ENCODE peak calls at places on chromosomes 2 and 18, in seven cellular contexts. M is mesenchymal stem cell, T is H1, X is IMR-90, I is neuronal stem cell, A is mesendoderm, Q is trophoblast cell. R is an unnamed sample.

GRCh38 chr18:79494936-79495335 is 99.2 kb downstream of the NFATC1 start:
- DNase-seq in M (no peak), T (no peak), X (no peak), I (no peak), A (no peak), Q (no peak), R (no peak)

GRCh38 chr2:136376211-136376610 is 258.3 kb upstream of the CXCR4 start:
- DNase-seq in M (no peak), T (no peak), X (no peak), I (no peak), A (no peak), Q (no peak), R (peak)

GRCh38 chr2:7977900-7978299 is 704.0 kb upstream of the ID2 start:
- DNase-seq in M (no peak), T (no peak), X (no peak), I (no peak), A (no peak), Q (no peak), R (no peak)

GRCh38 chr2:176637497-176638166 is 368.4 kb downstream of the MTX2 start:
- DNase-seq in M (peak), T (no peak), X (peak), I (peak), A (peak), Q (no peak), R (peak)

GRCh38 chr2:171347158-171347557 is 86.6 kb downstream of the METTL8 start:
- DNase-seq in M (peak), T (no peak), X (peak), I (no peak), A (no peak), Q (no peak), R (no peak)

GRCh38 chr2:85042330-85042729 is 71.4 kb downstream of the KCMF1 start:
- DNase-seq in M (no peak), T (no peak), X (no peak), I (no peak), A (no peak), Q (no peak), R (no peak)

GRCh38 chr2:70995227-70995729 is 605 bp upstream of the TEX261 start:
- DNase-seq in M (peak), T (no peak), X (peak), I (peak), A (peak), Q (peak), R (peak)

GRCh38 chr2:176553685-176554106 is 284.5 kb downstream of the MTX2 start:
- DNase-seq in M (peak), T (no peak), X (peak), I (no peak), A (peak), Q (no peak), R (peak)

GRCh38 chr2:168884990-168885389 is 5.2 kb downstream of the SPC25 start:
- DNase-seq in M (no peak), T (no peak), X (peak), I (no peak), A (no peak), Q (no peak), R (no peak)

GRCh38 chr2:112182581-112183034 is 44.4 kb downstream of the FBLN7 start:
- DNase-seq in M (no peak), T (no peak), X (no peak), I (no peak), A (no peak), Q (no peak), R (no peak)

GRCh38 chr2:174051741-174052638 is 86.8 kb upstream of the SP3 start:
- DNase-seq in M (peak), T (no peak), X (peak), I (no peak), A (peak), Q (peak), R (peak)

GRCh38 chr2:205387350-205388045 is 294.8 kb upstream of the NRP2 start:
- DNase-seq in M (no peak), T (no peak), X (no peak), I (no peak), A (no peak), Q (no peak), R (no peak)

DNA sequence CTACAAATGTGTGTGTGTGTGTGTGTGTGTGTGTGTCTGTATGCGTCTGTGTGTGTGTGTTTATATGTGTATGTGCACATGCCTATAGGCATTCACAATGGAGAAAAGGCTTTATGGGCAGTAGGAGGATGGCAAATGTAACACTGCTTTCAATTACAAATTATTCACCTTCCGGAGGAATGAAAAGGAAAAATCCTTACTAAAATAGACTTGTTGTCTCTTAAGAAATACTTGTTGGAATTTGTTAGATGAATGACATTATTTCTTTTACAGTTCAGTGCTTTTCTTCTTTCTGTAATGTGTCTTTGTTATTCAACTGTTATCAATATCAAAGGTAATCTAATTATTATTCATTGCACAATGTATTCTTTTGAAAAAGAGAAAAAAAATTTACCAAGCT is 874.3 kb downstream of the ERBB4 start:
- DNase-seq in M (no peak), T (no peak), X (no peak), I (no peak), A (no peak), Q (no peak), R (no peak)
- H2BK5ac ChIP-seq in M (no peak), T (no peak), X (no peak), I (no peak), A (no peak), Q (no peak), R (no peak)

GRCh38 chr2:45782968-45783367 is 131.5 kb downstream of the PRKCE start:
- DNase-seq in M (no peak), T (no peak), X (no peak), I (peak), A (no peak), Q (no peak), R (no peak)

GRCh38 chr2:45789317-45789716 is 137.8 kb downstream of the PRKCE start:
- DNase-seq in M (no peak), T (no peak), X (no peak), I (no peak), A (no peak), Q (no peak), R (no peak)

GRCh38 chr2:45788401-45788800 is 136.9 kb downstream of the PRKCE start:
- DNase-seq in M (no peak), T (no peak), X (no peak), I (no peak), A (no peak), Q (no peak), R (no peak)

GRCh38 chr2:45786831-45787357 is 135.4 kb downstream of the PRKCE start:
- DNase-seq in M (peak), T (no peak), X (peak), I (no peak), A (peak), Q (no peak), R (no peak)

GRCh38 chr2:45786030-45786830 is 134.8 kb downstream of the PRKCE start:
- DNase-seq in M (no peak), T (no peak), X (no peak), I (no peak), A (no peak), Q (no peak), R (no peak)
- H2BK5ac ChIP-seq in M (no peak), T (no peak), X (no peak), I (no peak), A (no peak), Q (no peak), R (no peak)

DNA sequence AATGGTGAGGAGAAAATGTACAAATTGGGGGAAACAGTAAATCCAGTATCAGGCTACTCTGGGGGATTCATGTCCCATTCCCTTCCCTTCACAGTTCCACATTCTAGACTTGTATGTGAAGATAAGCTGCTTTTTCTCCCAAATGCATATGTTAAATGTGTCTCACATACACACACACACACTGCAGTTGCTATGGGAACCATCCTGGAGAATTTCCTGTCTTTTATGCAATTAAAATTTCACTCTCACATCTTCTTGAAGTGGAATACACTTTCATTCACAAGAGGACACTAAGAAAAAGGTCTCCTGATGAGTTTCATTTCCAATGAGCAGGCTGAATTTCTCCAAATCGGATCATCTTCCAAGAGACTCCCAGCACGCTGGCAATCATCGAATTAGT is 366.0 kb downstream of the LRATD1 start:
- DNase-seq in M (no peak), T (no peak), X (no peak), I (no peak), A (no peak), Q (no peak), R (no peak)
- H2BK5ac ChIP-seq in M (no peak), T (no peak), X (no peak), I (no peak), A (no peak), Q (no peak), R (no peak)

GRCh38 chr2:44850016-44850415 is 91.5 kb upstream of the SIX3 start:
- DNase-seq in M (no peak), T (no peak), X (no peak), I (no peak), A (no peak), Q (no peak), R (no peak)
- H2BK5ac ChIP-seq in M (no peak), T (no peak), X (no peak), I (no peak), A (no peak), Q (no peak), R (no peak)

DNA sequence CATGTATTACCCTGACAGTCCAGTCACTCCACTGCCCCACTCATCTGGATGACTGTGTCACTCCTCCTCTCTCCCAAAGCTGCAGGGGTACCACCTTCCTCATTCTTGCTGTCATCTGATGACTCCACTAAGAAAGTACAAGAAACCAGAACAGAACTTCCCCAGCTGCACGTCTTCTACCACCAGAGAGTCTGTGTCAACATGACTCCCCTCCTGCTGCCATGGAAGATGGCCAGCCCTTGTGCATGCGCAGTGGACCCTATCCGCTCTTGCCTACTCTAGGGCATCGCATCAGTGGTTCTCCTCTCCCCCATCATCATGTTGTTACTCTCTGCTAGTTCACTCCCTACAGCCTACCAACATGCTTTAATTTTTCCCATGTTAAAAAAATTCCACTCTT is 14.5 kb upstream of the ST8SIA3 start:
- DNase-seq in M (no peak), T (no peak), X (no peak), I (no peak), A (no peak), Q (no peak), R (no peak)
- H2BK5ac ChIP-seq in M (no peak), T (no peak), X (no peak), I (no peak), A (no peak), Q (no peak), R (no peak)

GRCh38 chr2:31244101-31244500 is 10.1 kb downstream of the EHD3 start:
- DNase-seq in M (no peak), T (no peak), X (no peak), I (no peak), A (no peak), Q (no peak), R (peak)
- H2BK5ac ChIP-seq in M (no peak), T (no peak), X (no peak), I (no peak), A (no peak), Q (no peak), R (no peak)

GRCh38 chr2:1502891-1503304 is 89.6 kb downstream of the TPO start:
- DNase-seq in M (no peak), T (no peak), X (no peak), I (no peak), A (no peak), Q (no peak), R (no peak)
- H2BK5ac ChIP-seq in M (no peak), T (no peak), X (no peak), I (peak), A (no peak), Q (no peak), R (no peak)

DNA sequence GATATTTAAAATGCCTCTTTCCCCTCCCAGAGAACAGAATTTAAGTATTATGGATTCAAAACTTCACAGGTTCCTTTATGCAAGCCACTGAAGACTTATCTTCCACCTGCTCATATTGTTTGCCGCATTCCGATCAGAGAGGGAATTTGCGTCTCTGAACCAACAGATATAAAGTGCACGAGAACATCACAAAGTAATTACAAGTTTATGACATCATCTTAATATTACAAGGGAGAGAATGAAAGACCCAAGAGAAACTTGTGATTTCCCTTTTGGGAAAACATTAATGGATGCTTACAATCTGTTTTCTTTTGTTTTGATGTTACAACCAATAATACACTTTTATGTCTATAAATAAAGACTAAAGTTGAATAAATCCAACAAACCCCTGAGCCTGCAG is 631.0 kb downstream of the BCL11A start:
- DNase-seq in M (no peak), T (no peak), X (no peak), I (no peak), A (no peak), Q (no peak), R (no peak)
- H2BK5ac ChIP-seq in M (no peak), T (no peak), X (no peak), I (no peak), A (no peak), Q (no peak), R (no peak)

GRCh38 chr18:38421016-38421415 is 855.4 kb upstream of the CELF4 start:
- DNase-seq in M (no peak), T (no peak), X (no peak), I (no peak), A (peak), Q (no peak), R (no peak)

GRCh38 chr18:38422216-38422615 is 856.6 kb upstream of the CELF4 start:
- DNase-seq in M (no peak), T (no peak), X (no peak), I (no peak), A (no peak), Q (no peak), R (no peak)

GRCh38 chr18:38415811-38416210 is 850.2 kb upstream of the CELF4 start:
- DNase-seq in M (no peak), T (no peak), X (no peak), I (no peak), A (no peak), Q (no peak), R (no peak)

DNA sequence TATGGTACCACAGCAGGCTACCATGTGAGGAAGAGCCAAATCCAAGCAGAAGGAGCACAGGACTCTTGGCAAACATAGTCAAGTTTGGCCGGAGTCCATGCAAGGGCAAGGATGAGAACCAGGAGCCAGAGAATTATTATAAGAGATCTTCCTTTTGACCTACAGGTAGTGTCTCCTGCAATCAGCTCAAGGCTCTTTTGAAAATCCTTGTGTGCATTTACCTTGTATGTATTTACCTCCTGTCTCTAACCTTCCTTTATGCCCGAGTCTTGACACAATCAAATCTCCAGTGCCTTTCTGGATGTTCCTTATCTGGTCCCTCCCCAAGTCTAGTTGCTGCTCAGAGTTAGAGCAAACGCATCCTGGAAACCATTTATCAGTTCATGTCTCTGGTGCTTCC is 855.0 kb upstream of the CELF4 start:
- DNase-seq in M (no peak), T (no peak), X (no peak), I (no peak), A (no peak), Q (no peak), R (no peak)
- H2BK5ac ChIP-seq in M (no peak), T (no peak), X (no peak), I (no peak), A (no peak), Q (no peak), R (no peak)